ENCODE peak calls at places on chromosomes 2 and 18, in nine cellular contexts. H is GM20000; U is BE2C; A is stimulated activated CD4-positive, alpha-beta T cell treated with anti-CD3 and anti-CD28 coated beads, Interleukin-2, amount 100 ng/mL, for 48 hours; R is lower lobe of right lung; T is GDM1; Y is GM12891; P is chondrocyte; B is stimulated activated CD8-positive, alpha-beta memory T cell treated with anti-CD3 and anti-CD28 coated beads, Interleukin-15, amount 100 ng/mL, for 24 hours. E is an unnamed sample.
A peak's percentile ranks its signal among the peaks of the same experiment; 100 is the strongest.

GRCh38 chr18:74153793-74154192 is 5.5 kb downstream of the TIMM21 start:
- DNase-seq in H (no peak), A (no peak), Y (no peak), R (no peak), B (no peak), P (no peak), T (no peak), U (no peak), E (no peak)

GRCh38 chr2:60316381-60317028 is 236.9 kb downstream of the BCL11A start:
- DNase-seq in B (no peak), H (no peak), R (no peak), T (no peak), U (no peak), P (no peak), A (no peak), Y (no peak), E (no peak)

GRCh38 chr2:109059474-109060165 is 69.4 kb upstream of the SH3RF3 start:
- DNase-seq in B (no peak), Y (no peak), U (no peak), P (no peak), A (no peak), R (no peak), H (no peak), T (no peak), E (no peak)

GRCh38 chr2:19611491-19612332 is 253.3 kb upstream of the OSR1 start:
- DNase-seq in R (no peak), Y (no peak), U (no peak), T (no peak), B (no peak), A (no peak), P (no peak), H (no peak), E (no peak)

GRCh38 chr18:46497129-46497528 is 159.9 kb downstream of the LOXHD1 start:
- DNase-seq in H (no peak), A (peak; percentile 23), Y (no peak), B (no peak), T (no peak), R (no peak), P (no peak), U (no peak), E (peak; percentile 32)

GRCh38 chr2:102194609-102195268 is 7.9 kb downstream of the IL1RL2 start:
- DNase-seq in T (no peak), B (no peak), U (no peak), P (no peak), Y (no peak), A (no peak), R (no peak), H (no peak), E (no peak)

GRCh38 chr2:216474925-216475670 is 23.5 kb upstream of the RPL37A start:
- DNase-seq in U (no peak), B (no peak), T (peak; percentile 80), P (no peak), H (peak; percentile 28), A (peak; percentile 21), Y (peak; percentile 20), R (no peak), E (peak; percentile 31)

GRCh38 chr2:121489944-121490585 is 40.6 kb upstream of the RNU4ATAC start:
- DNase-seq in P (no peak), T (no peak), Y (no peak), H (no peak), U (no peak), A (no peak), B (no peak), R (no peak), E (no peak)

GRCh38 chr18:76496200-76496890 is 1.3 kb upstream of the ZNF516 start:
- DNase-seq in P (no peak), Y (no peak), U (peak; percentile 47), T (no peak), A (peak; percentile 24), H (peak; percentile 33), B (no peak), R (peak; percentile 88), E (peak; percentile 97)

GRCh38 chr18:80166725-80167124 is 57.7 kb downstream of the ADNP2 start:
- DNase-seq in B (no peak), P (no peak), T (no peak), H (no peak), Y (no peak), U (no peak), A (no peak), R (no peak), E (no peak)

GRCh38 chr18:10249270-10249669 is 205.2 kb upstream of the APCDD1 start:
- DNase-seq in H (no peak), R (no peak), Y (no peak), B (no peak), P (no peak), A (no peak), T (no peak), U (no peak), E (no peak)

GRCh38 chr18:45726603-45727002 is 2.6 kb downstream of the SLC14A1 start:
- DNase-seq in P (no peak), U (no peak), B (no peak), A (no peak), R (no peak), Y (no peak), T (no peak), H (no peak), E (no peak)

GRCh38 chr2:174121612-174122011 is 126.7 kb downstream of the OLA1 start:
- DNase-seq in T (no peak), P (no peak), H (no peak), Y (no peak), R (no peak), B (no peak), U (no peak), A (no peak), E (no peak)

GRCh38 chr2:177332041-177332991 is 60.3 kb upstream of the AGPS start:
- DNase-seq in Y (peak; percentile 7), A (peak; percentile 24), P (no peak), T (peak; percentile 52), H (peak; percentile 48), B (no peak), U (peak; percentile 22), R (no peak), E (peak; percentile 60)

GRCh38 chr2:79114797-79115494 is 5.3 kb upstream of the REG1A start:
- DNase-seq in H (no peak), R (no peak), T (no peak), B (no peak), A (no peak), Y (no peak), U (no peak), P (no peak), E (no peak)

GRCh38 chr2:227884511-227884947 is 13.1 kb downstream of the DAW1 start:
- DNase-seq in R (peak; percentile 84), H (peak; percentile 77), U (peak; percentile 80), P (no peak), T (peak; percentile 44), Y (peak; percentile 45), A (peak; percentile 56), B (peak; percentile 9), E (peak; percentile 51)

GRCh38 chr2:58700621-58701020 is 459.5 kb upstream of the FANCL start:
- DNase-seq in U (no peak), P (no peak), H (no peak), A (no peak), T (no peak), Y (no peak), R (no peak), B (no peak), E (no peak)

GRCh38 chr18:13241083-13241892 is 22.7 kb downstream of the LDLRAD4 start:
- DNase-seq in A (no peak), R (peak; percentile 45), B (no peak), U (no peak), Y (no peak), P (no peak), H (no peak), T (no peak), E (no peak)